ENCODE peak calls at places on chromosomes 6 and 20, in six cellular contexts. W is IMR-90, G is neuronal stem cell, U is H9, H is mesendoderm, S is H1. D is an unnamed sample.
A peak's percentile ranks its signal among the peaks of the same experiment; 100 is the strongest.

GRCh38 chr6:79373880-79374279 is 139.4 kb upstream of the HMGN3 start:
- DNase-seq in H (no peak), G (no peak), W (no peak), S (no peak), U (no peak), D (no peak)

GRCh38 chr20:40965671-40966070 is 63.0 kb upstream of the TOP1 start:
- DNase-seq in S (no peak), W (no peak), G (no peak), H (no peak), U (no peak), D (no peak)

GRCh38 chr6:14633453-14633852 is 515.9 kb downstream of the CD83 start:
- DNase-seq in H (no peak), W (no peak), S (no peak), G (no peak), U (no peak), D (no peak)

GRCh38 chr6:33616913-33617312 is 4.2 kb upstream of the ITPR3 start:
- DNase-seq in H (no peak), G (no peak), W (no peak), U (no peak), S (no peak), D (no peak)

GRCh38 chr6:164791498-164791897 is 517.9 kb downstream of the C6orf118 start:
- DNase-seq in H (no peak), W (no peak), S (no peak), U (no peak), G (no peak), D (no peak)

GRCh38 chr6:138654715-138655634 is 118.6 kb upstream of the CCDC28A start:
- DNase-seq in H (no peak), W (peak; percentile 15), S (no peak), G (no peak), U (no peak), D (peak; percentile 38)

GRCh38 chr20:25280051-25280573 is 32.2 kb downstream of the PYGB start:
- DNase-seq in S (no peak), G (no peak), U (no peak), H (no peak), W (no peak), D (no peak)

GRCh38 chr20:29497261-29497671 is 1760.2 kb upstream of the DEFB115 start:
- DNase-seq in W (no peak), U (no peak), H (no peak), S (no peak), G (no peak), D (no peak)

GRCh38 chr20:32327087-32327681 is 30.9 kb upstream of the ASXL1 start:
- DNase-seq in W (peak; percentile 93), S (no peak), U (no peak), G (no peak), H (no peak), D (peak; percentile 88)

GRCh38 chr6:1917628-1918371 is 308.1 kb downstream of the FOXC1 start:
- DNase-seq in S (peak; percentile 53), H (peak; percentile 67), G (no peak), W (peak; percentile 91), U (no peak), D (peak; percentile 69)

GRCh38 chr6:169339731-169340314 is 86.2 kb upstream of the THBS2 start:
- DNase-seq in S (no peak), W (no peak), U (no peak), G (no peak), H (no peak), D (no peak)

GRCh38 chr6:84258866-84259265 is 31.4 kb upstream of the CEP162 start:
- DNase-seq in S (no peak), H (no peak), U (no peak), W (no peak), G (no peak), D (no peak)

GRCh38 chr20:53617791-53618489 is 24.3 kb upstream of the ZNF217 start:
- DNase-seq in S (no peak), U (no peak), H (peak; percentile 23), G (no peak), W (no peak), D (no peak)

GRCh38 chr6:33746036-33746600 is 587 bp downstream of the IP6K3 start:
- DNase-seq in H (peak; percentile 66), G (no peak), S (no peak), W (peak; percentile 61), U (peak; percentile 46), D (peak; percentile 85)

GRCh38 chr20:20261159-20261558 is 106.7 kb upstream of the INSM1 start:
- DNase-seq in G (no peak), H (no peak), S (no peak), U (no peak), W (no peak), D (no peak)

GRCh38 chr20:9270831-9271230 is 201.9 kb downstream of the PLCB4 start:
- DNase-seq in W (peak; percentile 74), H (no peak), U (no peak), G (no peak), S (no peak), D (peak; percentile 33)

GRCh38 chr6:53624491-53624890 is 41.1 kb downstream of the KLHL31 start:
- DNase-seq in G (no peak), H (no peak), U (no peak), W (no peak), S (no peak), D (no peak)

GRCh38 chr6:73200735-73201134 is 24.6 kb downstream of the KHDC1L start:
- DNase-seq in W (peak; percentile 6), H (no peak), S (no peak), U (no peak), G (no peak), D (peak; percentile 18)
- H2BK15ac ChIP-seq in W (no peak overlapping the region), H (no peak overlapping the region), S (no peak overlapping the region), U (no peak overlapping the region), G (no peak overlapping the region), D (no peak overlapping the region)

GRCh38 chr6:30480536-30481156 is 8.7 kb upstream of the HLA-E start:
- DNase-seq in G (no peak), H (no peak), U (no peak), W (no peak), S (no peak), D (no peak)
- H3K4me2 ChIP-seq in G (no peak overlapping the region), H (no peak overlapping the region), U (peak overlapping the region; percentile 30), W (no peak overlapping the region), S (peak overlapping the region; percentile 39), D (no peak overlapping the region)

GRCh38 chr6:26646074-26646473 is 13.5 kb downstream of the ZNF322 start:
- DNase-seq in W (no peak), H (no peak), S (no peak), U (no peak), G (no peak), D (no peak)
- H2BK15ac ChIP-seq in W (no peak overlapping the region), H (no peak overlapping the region), S (no peak overlapping the region), U (no peak overlapping the region), G (no peak overlapping the region), D (no peak overlapping the region)

DNA sequence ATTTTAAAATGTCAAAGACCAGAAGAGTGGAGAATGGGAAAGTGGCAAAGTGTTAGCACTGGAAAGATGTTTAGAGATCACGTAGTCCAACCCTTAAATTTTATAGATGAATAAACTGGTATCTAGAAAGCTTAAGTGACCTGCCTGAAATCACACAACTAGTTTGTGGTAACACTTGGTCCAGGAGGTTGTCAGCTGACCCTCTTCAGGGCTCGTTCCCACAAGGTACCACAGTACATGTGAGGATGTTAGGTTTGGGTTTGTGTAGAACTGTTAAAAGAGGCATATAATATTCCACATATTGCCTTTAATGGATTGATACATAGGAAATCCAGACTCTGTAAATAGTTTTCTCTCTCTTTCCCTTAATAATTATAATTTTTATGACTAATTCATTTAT is 39.1 kb downstream of the ENPP1 start:
- DNase-seq in W (no peak), U (no peak), H (no peak), G (no peak), S (no peak), D (no peak)
- H3K4me2 ChIP-seq in W (no peak overlapping the region), U (no peak overlapping the region), H (no peak overlapping the region), G (no peak overlapping the region), S (no peak overlapping the region), D (no peak overlapping the region)

GRCh38 chr20:36741072-36741471 is 4.8 kb downstream of the NDRG3 start:
- DNase-seq in W (no peak), G (no peak), S (no peak), U (no peak), H (no peak), D (no peak)

GRCh38 chr20:36744764-36745191 is 1.1 kb downstream of the NDRG3 start:
- DNase-seq in G (no peak), H (peak; percentile 83), W (peak; percentile 22), U (peak; percentile 47), S (no peak), D (no peak)

GRCh38 chr20:36745234-36745926 is 510 bp downstream of the NDRG3 start:
- DNase-seq in W (no peak), H (peak; percentile 46), U (no peak), S (no peak), G (no peak), D (peak; percentile 27)

GRCh38 chr20:36744243-36744642 is 1.6 kb downstream of the NDRG3 start:
- DNase-seq in G (no peak), S (no peak), U (no peak), H (no peak), W (no peak), D (no peak)

DNA sequence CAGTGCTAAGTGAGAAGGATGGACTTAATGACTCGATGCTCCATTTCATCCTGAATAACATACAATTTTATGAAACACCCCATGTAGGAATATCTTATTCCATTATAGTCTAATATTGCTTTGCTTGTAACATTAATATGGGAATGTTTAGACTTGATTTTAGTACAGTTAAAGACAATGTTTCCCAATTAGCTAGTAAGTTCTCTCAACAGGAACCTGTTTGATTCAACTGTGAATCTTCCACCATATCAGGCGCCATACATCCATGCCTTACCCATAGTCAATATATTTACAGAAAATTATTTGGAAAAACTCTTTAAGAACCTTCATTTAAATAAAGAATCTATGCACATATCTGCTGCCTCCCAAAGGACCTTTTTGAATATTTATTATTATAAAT is 3.3 kb downstream of the NDRG3 start:
- DNase-seq in H (no peak), S (no peak), W (no peak), U (no peak), G (no peak), D (no peak)
- H2BK15ac ChIP-seq in H (no peak overlapping the region), S (no peak overlapping the region), W (no peak overlapping the region), U (no peak overlapping the region), G (no peak overlapping the region), D (no peak overlapping the region)

D was measured in mesenchymal stem cell.